ENCODE peak calls at places on chromosomes 6 and 20, in five cellular contexts. W is esophagus squamous epithelium, R is body of pancreas, T is heart left ventricle, E is gastrocnemius medialis. K is an unnamed sample. For H3K9me3, the result is how much of the 10 kb centered on the place peaks cover.

GRCh38 chr20:1297486-1297885 is 31.4 kb downstream of the SNPH start:
- DNase-seq in W (no peak), R (no peak), T (no peak), E (no peak), K (no peak)

GRCh38 chr20:34980543-34981213 is 25.0 kb downstream of the MYH7B start:
- DNase-seq in W (no peak), R (no peak), T (peak), E (peak), K (no peak)

GRCh38 chr6:130853555-130854183 is 26.5 kb downstream of the SMLR1 start:
- DNase-seq in W (no peak), R (no peak), T (no peak), E (no peak), K (no peak)

GRCh38 chr6:46452312-46452917 is 38.8 kb downstream of the RCAN2 start:
- DNase-seq in W (no peak), R (no peak), T (no peak), E (no peak), K (no peak)

GRCh38 chr6:32668226-32668747 is 1.8 kb upstream of the HLA-DQB1 start:
- DNase-seq in W (no peak), R (no peak), T (peak), E (no peak), K (peak)

GRCh38 chr20:38628580-38629470 is 27.2 kb downstream of the ARHGAP40 start:
- DNase-seq in W (no peak), R (no peak), T (no peak), E (no peak), K (no peak)

GRCh38 chr20:19712737-19713260 is 45.3 kb upstream of the RIN2 start:
- DNase-seq in W (no peak), R (no peak), T (no peak), E (no peak), K (no peak)

GRCh38 chr6:52512199-52512598 is 64.7 kb downstream of the TRAM2 start:
- DNase-seq in W (no peak), R (no peak), T (peak), E (peak), K (peak)

GRCh38 chr6:168609914-168610490 is 169.0 kb downstream of the SMOC2 start:
- DNase-seq in W (no peak), R (no peak), T (no peak), E (no peak), K (no peak)

GRCh38 chr6:69867075-69867911 is 937 bp downstream of the COL19A1 start:
- DNase-seq in W (no peak), R (peak), T (peak), E (peak), K (peak)

GRCh38 chr20:10673176-10673830 is 496 bp downstream of the JAG1 start:
- DNase-seq in W (no peak), R (peak), T (peak), E (peak), K (peak)

GRCh38 chr6:107576852-107577251 is 86.9 kb downstream of the SOBP start:
- DNase-seq in W (no peak), R (no peak), T (no peak), E (no peak), K (no peak)

GRCh38 chr6:168636147-168636982 is 195.4 kb downstream of the SMOC2 start:
- DNase-seq in W (no peak), R (no peak), T (no peak), E (no peak), K (no peak)

GRCh38 chr6:158754738-158755137 is 64.4 kb downstream of the EZR start:
- DNase-seq in W (no peak), R (no peak), T (no peak), E (no peak), K (no peak)

GRCh38 chr6:42938987-42939809 is 9.9 kb downstream of the CNPY3 start:
- DNase-seq in W (no peak), R (peak), T (no peak), E (no peak), K (no peak)

GRCh38 chr6:42940493-42941045 is 11.3 kb downstream of the CNPY3 start:
- DNase-seq in W (no peak), R (no peak), T (no peak), E (no peak), K (no peak)

GRCh38 chr6:42937548-42938427 is 8.5 kb downstream of the CNPY3 start:
- DNase-seq in W (no peak), R (peak), T (no peak), E (no peak), K (no peak)

GRCh38 chr6:42938428-42938796 is 9.1 kb downstream of the CNPY3 start:
- DNase-seq in W (no peak), R (no peak), T (no peak), E (no peak), K (no peak)

GRCh38 chr6:42939810-42940167 is 10.5 kb downstream of the CNPY3 start:
- DNase-seq in W (no peak), R (peak), T (no peak), E (no peak), K (no peak)
- H3K27ac ChIP-seq in W (no peak), R (peak), T (no peak), E (no peak), K (no peak)

GRCh38 chr20:30484009-30484748 is 773.3 kb upstream of the DEFB115 start:
- DNase-seq in W (no peak), R (no peak), T (no peak), E (no peak), K (no peak)
- H3K9me3 ChIP-seq in W (half or more), R (under half), T (under half), E (under half), K (under half)

GRCh38 chr20:52809003-52809402 is 163.2 kb upstream of the TSHZ2 start:
- DNase-seq in W (no peak), R (no peak), T (no peak), E (no peak), K (no peak)
- TF ChIP-seq POLR2A in W (no peak), R (no peak), T (no peak), E (no peak), K (no peak)

GRCh38 chr6:162056745-162057144 is 670.8 kb downstream of the PRKN start:
- DNase-seq in W (no peak), R (no peak), T (peak), E (no peak), K (no peak)
- H3K27ac ChIP-seq in W (no peak), R (no peak), T (peak), E (no peak), K (no peak)

DNA sequence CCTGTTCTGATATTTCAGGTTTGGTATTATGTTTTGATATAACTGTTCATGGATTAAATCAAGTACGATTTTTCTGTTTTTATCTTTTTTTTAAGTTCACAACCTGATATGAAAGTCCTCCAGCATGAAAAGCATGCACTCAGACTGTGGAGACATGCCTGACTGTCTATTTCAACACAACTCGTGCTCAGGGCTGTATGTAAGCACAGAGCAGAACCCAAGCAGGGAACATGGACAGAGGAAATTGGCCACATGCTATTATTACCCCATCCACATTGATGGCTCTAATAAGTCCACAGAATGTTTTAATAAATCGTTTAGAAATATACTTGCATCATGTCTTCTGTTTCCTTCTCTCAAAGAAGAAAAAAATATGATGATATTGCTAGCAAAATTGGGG is 730.4 kb downstream of the C6orf118 start:
- DNase-seq in W (no peak), R (no peak), T (peak), E (no peak), K (no peak)
- H3K9me3 ChIP-seq in W (under half), R (under half), T (under half), E (under half), K (under half)

DNA sequence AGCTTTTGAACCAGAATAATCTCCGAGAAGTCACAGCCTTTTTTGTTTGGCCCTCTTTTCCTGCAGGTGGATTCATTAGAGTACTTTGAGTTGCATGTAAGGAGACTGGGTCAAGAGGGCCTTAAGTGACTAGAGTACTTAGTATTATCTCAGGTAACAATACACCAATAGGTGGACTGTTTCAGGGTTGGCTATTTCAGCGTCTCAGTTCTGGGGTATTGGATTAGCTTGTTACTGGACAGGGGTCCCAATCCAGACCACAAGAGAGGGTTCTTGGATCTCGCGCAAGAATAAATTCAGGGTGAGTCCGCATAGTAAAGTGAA is 47.3 kb upstream of the SLC9A8 start:
- DNase-seq in W (no peak), R (no peak), T (no peak), E (no peak), K (no peak)
- TF ChIP-seq POLR2A in W (no peak), R (no peak), T (no peak), E (no peak), K (no peak)

K was measured in adrenal gland.